ENCODE peak calls at places on chromosomes 5 and 9, in four cellular contexts. I is stromal cell of bone marrow, A is A549, H is Caki2. X is an unnamed sample.

GRCh38 chr9:136926154-136926704 is 18.3 kb downstream of the FBXW5 start:
- DNase-seq in I (no peak), A (no peak), H (no peak), X (no peak)

GRCh38 chr5:170662966-170663365 is 120.6 kb upstream of the GABRP start:
- DNase-seq in H (no peak), A (no peak), I (no peak), X (no peak)

GRCh38 chr5:179822059-179822432 is 1.3 kb downstream of the SQSTM1 start:
- DNase-seq in I (no peak), A (no peak), H (no peak), X (no peak)

GRCh38 chr9:128055222-128056040 is 11.7 kb downstream of the NAIF1 start:
- DNase-seq in A (no peak), I (no peak), H (no peak), X (no peak)

GRCh38 chr5:54171645-54172384 is 138.6 kb downstream of the ARL15 start:
- DNase-seq in H (no peak), A (no peak), I (no peak), X (peak)

GRCh38 chr5:109907189-109907588 is 217.5 kb downstream of the MAN2A1 start:
- DNase-seq in H (no peak), I (no peak), A (no peak), X (no peak)

GRCh38 chr5:57499262-57500050 is 16.8 kb upstream of the ACTBL2 start:
- DNase-seq in I (peak), H (peak), A (peak), X (peak)

GRCh38 chr5:139985290-139985689 is 57.8 kb downstream of the NRG2 start:
- DNase-seq in I (no peak), H (no peak), A (no peak), X (no peak)

GRCh38 chr9:88651682-88652633 is 117.0 kb downstream of the NXNL2 start:
- DNase-seq in H (peak), I (peak), A (peak), X (no peak)

GRCh38 chr9:111411266-111411665 is 72.9 kb downstream of the ECPAS start:
- DNase-seq in A (no peak), H (no peak), I (no peak), X (no peak)

GRCh38 chr5:151562019-151562707 is 29.0 kb downstream of the FAT2 start:
- DNase-seq in A (no peak), H (no peak), I (no peak), X (no peak)

GRCh38 chr5:13606051-13606450 is 338.4 kb downstream of the DNAH5 start:
- DNase-seq in H (peak), A (peak), I (no peak), X (peak)

GRCh38 chr5:157511656-157512644 is 51.9 kb downstream of the NIPAL4 start:
- DNase-seq in I (peak), A (peak), H (peak), X (peak)

GRCh38 chr9:123304340-123304691 is 35.9 kb upstream of the STRBP start:
- DNase-seq in I (no peak), H (no peak), A (no peak), X (no peak)

GRCh38 chr5:41636605-41637004 is 126.2 kb upstream of the PLCXD3 start:
- DNase-seq in I (no peak), H (no peak), A (peak), X (peak)

GRCh38 chr5:132777209-132778069 is at the start of gene SEPTIN8:
- DNase-seq in H (no peak), I (no peak), A (peak), X (peak)

GRCh38 chr9:21611896-21612295 is 129.8 kb upstream of the IFNE start:
- DNase-seq in A (no peak), H (no peak), I (no peak), X (peak)

GRCh38 chr9:13568446-13568845 is 289.0 kb upstream of the MPDZ start:
- DNase-seq in A (no peak), I (no peak), H (no peak), X (no peak)

GRCh38 chr9:1722404-1722803 is 292.7 kb upstream of the SMARCA2 start:
- DNase-seq in I (no peak), H (no peak), A (peak), X (peak)

GRCh38 chr5:140302786-140303639 is at the start of gene PFDN1:
- DNase-seq in H (peak), I (peak), A (peak), X (peak)

GRCh38 chr5:97194366-97194765 is 11.3 kb upstream of the RIOK2 start:
- DNase-seq in I (no peak), H (no peak), A (no peak), X (no peak)

GRCh38 chr5:121430538-121430937 is 421.1 kb upstream of the FTMT start:
- DNase-seq in I (no peak), H (no peak), A (no peak), X (no peak)

GRCh38 chr9:19231126-19232035 is 888 bp downstream of the DENND4C start:
- DNase-seq in A (peak), I (no peak), H (peak), X (peak)

GRCh38 chr5:141630570-141631140 is 6.0 kb downstream of the HDAC3 start:
- DNase-seq in A (no peak), I (no peak), H (no peak), X (no peak)

GRCh38 chr5:6801236-6801635 is 88.0 kb downstream of the TENT4A start:
- DNase-seq in I (no peak), A (no peak), H (no peak), X (no peak)

GRCh38 chr9:135038331-135038730 is 49.1 kb upstream of the OLFM1 start:
- DNase-seq in A (no peak), H (no peak), I (no peak), X (no peak)

GRCh38 chr9:6975198-6975597 is 217.4 kb downstream of the KDM4C start:
- DNase-seq in I (no peak), A (no peak), H (no peak), X (no peak)

GRCh38 chr9:76161546-76161945 is 232.7 kb downstream of the RFK start:
- DNase-seq in H (no peak), I (peak), A (no peak), X (no peak)

GRCh38 chr9:79111653-79112052 is 460.1 kb upstream of the TLE4 start:
- DNase-seq in I (no peak), H (no peak), A (no peak), X (no peak)

GRCh38 chr9:137095664-137096517 is 9.1 kb downstream of the MAN1B1 start:
- DNase-seq in A (no peak), H (no peak), I (no peak), X (no peak)

GRCh38 chr5:174550026-174550425 is 174.4 kb upstream of the MSX2 start:
- DNase-seq in H (no peak), A (no peak), I (no peak), X (no peak)

GRCh38 chr9:95008151-95008771 is 281.8 kb downstream of the AOPEP start:
- DNase-seq in H (peak), I (no peak), A (peak), X (no peak)

GRCh38 chr5:96201503-96201902 is 231.5 kb downstream of the PCSK1 start:
- DNase-seq in A (no peak), H (no peak), I (no peak), X (no peak)

GRCh38 chr9:136019681-136020060 is 58.5 kb upstream of the UBAC1 start:
- DNase-seq in H (no peak), A (no peak), I (no peak), X (no peak)

GRCh38 chr5:172830876-172831662 is 3.0 kb upstream of the ERGIC1 start:
- DNase-seq in A (no peak), I (peak), H (no peak), X (no peak)

GRCh38 chr5:150616506-150616905 is 24.0 kb upstream of the SYNPO start:
- DNase-seq in I (no peak), A (no peak), H (no peak), X (no peak)

GRCh38 chr5:77867914-77868313 is 91.8 kb upstream of the TBCA start:
- DNase-seq in A (no peak), I (no peak), H (no peak), X (no peak)